ENCODE peak calls at places on chromosome 6, in four cellular contexts. S is HepG2, P is HEK293T, O is K562. I is an unnamed sample.

GRCh38 chr6:44100088-44100550 is 27.1 kb downstream of the MRPL14 start:
- DNase-seq in P (peak; percentile 44), S (peak; percentile 69), O (peak; percentile 53), I (peak; percentile 37)

GRCh38 chr6:125742024-125742423 is 7.4 kb upstream of the HEY2 start:
- DNase-seq in O (no peak), P (no peak), S (no peak), I (no peak)

GRCh38 chr6:8939615-8940014 is 504.3 kb upstream of the SLC35B3 start:
- DNase-seq in O (no peak), P (peak; percentile 41), S (peak; percentile 21), I (no peak)

GRCh38 chr6:12962995-12963394 is 246.4 kb downstream of the PHACTR1 start:
- DNase-seq in P (no peak), S (no peak), O (no peak), I (no peak)

GRCh38 chr6:135291288-135292116 is 110.4 kb downstream of the MYB start:
- DNase-seq in S (peak; percentile 11), P (no peak), O (peak; percentile 64), I (no peak)

GRCh38 chr6:86683132-86683908 is 254.0 kb upstream of the HTR1E start:
- DNase-seq in P (no peak), O (peak; percentile 94), S (no peak), I (no peak)

GRCh38 chr6:158863646-158864045 is 44.5 kb upstream of the EZR start:
- DNase-seq in O (no peak), S (no peak), P (no peak), I (no peak)

GRCh38 chr6:30219244-30219643 is 6.0 kb upstream of the TRIM26 start:
- DNase-seq in S (peak; percentile 77), O (peak; percentile 64), P (peak; percentile 58), I (peak; percentile 44)

GRCh38 chr6:127879685-127880084 is 21.2 kb downstream of the THEMIS start:
- DNase-seq in O (no peak), S (no peak), P (peak; percentile 12), I (peak; percentile 81)

GRCh38 chr6:163694988-163695942 is 280.7 kb downstream of the QKI start:
- DNase-seq in P (no peak), S (peak; percentile 58), O (no peak), I (no peak)
- TF ChIP-seq ELF4 in P (no peak), S (no peak), O (no peak), I (no peak)

GRCh38 chr6:50819906-50820589 is 1.4 kb downstream of the TFAP2B start:
- DNase-seq in P (no peak), O (no peak), S (no peak), I (peak; percentile 49)
- TF ChIP-seq ELF4 in P (no peak), O (no peak), S (no peak), I (no peak)

DNA sequence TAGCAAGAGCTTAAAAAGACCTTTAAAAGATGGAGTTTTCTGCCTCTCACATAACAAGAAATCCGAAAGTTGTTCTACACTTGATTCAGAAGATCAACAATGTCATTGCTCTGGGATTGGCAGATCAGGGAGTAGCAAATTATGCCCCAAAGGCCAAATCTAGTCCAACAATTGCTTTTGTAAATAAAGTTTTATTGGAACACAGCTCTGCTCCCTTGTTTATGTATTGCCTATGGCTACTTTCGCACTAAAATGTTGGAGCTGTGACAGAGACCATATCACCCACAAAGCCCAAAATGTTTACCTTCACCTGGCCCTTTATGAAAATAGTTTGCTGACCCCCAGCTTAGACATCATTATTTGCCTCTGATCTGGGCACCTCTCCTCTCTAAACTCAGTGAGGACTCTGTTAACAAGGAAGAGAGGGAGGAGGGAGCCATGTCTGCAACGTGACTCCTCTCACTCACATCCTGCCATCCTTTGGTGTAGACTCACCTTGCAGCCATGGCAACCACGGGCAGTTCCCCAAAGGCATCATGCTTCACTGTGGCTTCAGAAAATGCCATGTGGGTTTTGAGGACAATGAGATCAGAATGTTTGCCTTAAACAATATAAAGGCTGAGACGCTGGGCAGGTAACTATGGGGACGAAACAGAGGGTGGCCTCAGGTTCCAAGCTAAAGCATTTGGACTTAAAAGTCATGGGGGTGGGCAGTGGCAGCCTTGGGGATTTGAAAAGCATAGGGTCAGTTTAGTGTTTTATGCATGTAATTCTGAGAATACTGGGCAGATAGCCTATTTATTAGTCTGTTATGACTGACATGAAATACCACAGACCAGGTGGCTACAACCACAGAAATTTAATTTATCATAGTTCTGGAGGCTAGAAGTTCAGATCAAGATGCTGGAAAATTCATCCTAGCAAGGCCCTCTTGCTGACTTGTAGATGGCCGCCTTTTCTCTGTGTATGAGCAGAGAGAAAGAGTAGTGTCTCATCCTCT is 149.7 kb upstream of the TNFAIP3 start:
- DNase-seq in S (no peak), O (no peak), P (no peak), I (no peak)
- TF ChIP-seq ELF4 in S (no peak), O (no peak), P (no peak), I (no peak)

GRCh38 chr6:133184798-133185380 is 56.3 kb upstream of the EYA4 start:
- DNase-seq in O (peak; percentile 16), S (no peak), P (no peak), I (no peak)
- TF ChIP-seq ELF4 in O (no peak), S (no peak), P (no peak), I (no peak)

GRCh38 chr6:22975079-22975478 is 405.7 kb downstream of the HDGFL1 start:
- DNase-seq in P (no peak), S (no peak), O (no peak), I (no peak)

GRCh38 chr6:22970004-22970403 is 400.6 kb downstream of the HDGFL1 start:
- DNase-seq in S (no peak), O (no peak), P (no peak), I (no peak)

GRCh38 chr6:22972771-22973170 is 403.4 kb downstream of the HDGFL1 start:
- DNase-seq in P (no peak), O (no peak), S (no peak), I (no peak)
- TF ChIP-seq ELF4 in P (no peak), O (no peak), S (no peak), I (no peak)

I was measured in WTC11.